ENCODE peak calls at places on chromosome 15, in eight cellular contexts. O is CD8-positive, alpha-beta memory T cell; A is body of pancreas; Q is right cardiac atrium; P is HepG2; G is ovary; T is brain microvascular endothelial cell; V is adrenal gland. M is an unnamed sample.
A peak's percentile ranks its signal among the peaks of the same experiment; 100 is the strongest.

GRCh38 chr15:96358006-96358794 is 27.7 kb downstream of the NR2F2 start:
- DNase-seq in O (no peak), A (no peak), Q (peak; percentile 63), P (no peak), G (no peak), T (no peak), V (no peak), M (peak; percentile 82)

GRCh38 chr15:70096215-70096974 is 1.3 kb downstream of the TLE3 start:
- DNase-seq in O (peak; percentile 29), A (peak; percentile 36), Q (peak; percentile 79), P (no peak), G (peak; percentile 68), T (peak; percentile 25), V (peak; percentile 52), M (peak; percentile 96)

GRCh38 chr15:93252780-93253179 is 163.8 kb upstream of the RGMA start:
- DNase-seq in O (no peak), A (no peak), Q (no peak), P (no peak), G (no peak), T (no peak), V (no peak), M (no peak)

GRCh38 chr15:49238342-49238741 is 68.3 kb downstream of the GALK2 start:
- DNase-seq in O (no peak), A (peak; percentile 28), Q (no peak), P (no peak), G (no peak), T (no peak), V (peak; percentile 51), M (no peak)

GRCh38 chr15:95669146-95669922 is 661.2 kb upstream of the NR2F2 start:
- DNase-seq in O (no peak), A (no peak), Q (no peak), P (no peak), G (peak; percentile 43), T (no peak), V (no peak), M (no peak)

GRCh38 chr15:58515807-58516206 is 84.0 kb downstream of the LIPC start:
- DNase-seq in O (no peak), A (peak; percentile 28), Q (no peak), P (no peak), G (no peak), T (no peak), V (no peak), M (no peak)

GRCh38 chr15:98653686-98654085 is 5.3 kb downstream of the IGF1R start:
- DNase-seq in O (no peak), A (no peak), Q (no peak), P (no peak), G (no peak), T (no peak), V (no peak), M (no peak)

GRCh38 chr15:27589260-27589659 is 509.9 kb downstream of the OCA2 start:
- DNase-seq in O (no peak), A (peak; percentile 54), Q (no peak), P (no peak), G (no peak), T (no peak), V (no peak), M (no peak)

GRCh38 chr15:77096131-77096530 is 25.2 kb upstream of the TSPAN3 start:
- DNase-seq in O (no peak), A (no peak), Q (no peak), P (no peak), G (no peak), T (no peak), V (no peak), M (peak; percentile 51)

GRCh38 chr15:68380456-68380855 is 51.5 kb downstream of the ITGA11 start:
- DNase-seq in O (no peak), A (no peak), Q (no peak), P (no peak), G (no peak), T (no peak), V (peak; percentile 12), M (no peak)

DNA sequence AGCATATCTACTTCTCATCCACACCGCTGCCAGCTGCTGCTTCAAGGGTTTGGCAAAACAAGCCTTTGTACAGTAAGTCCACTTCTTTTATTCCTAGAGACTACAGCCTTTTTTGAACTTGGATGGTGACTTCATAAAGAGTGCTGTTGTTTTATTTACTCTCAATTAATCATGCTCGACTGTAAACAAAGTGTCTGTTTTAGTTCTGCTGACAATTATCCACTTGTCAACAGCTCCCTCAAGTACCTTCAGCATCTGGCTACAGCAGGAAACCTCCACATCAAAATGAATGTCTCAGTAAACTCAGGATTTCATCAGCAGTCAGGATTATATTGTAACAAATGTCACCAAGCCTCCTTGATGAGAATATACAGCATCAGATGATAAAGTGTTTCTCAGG is 12.2 kb upstream of the FOXB1 start:
- DNase-seq in O (no peak), A (no peak), Q (no peak), P (no peak), G (no peak), T (no peak), V (no peak), M (peak; percentile 10)
- H3K27me3 ChIP-seq in O (peaks cover 41% of the 10 kb centered on the region), A (peaks cover 4% of the 10 kb centered on the region), Q (peaks cover 17% of the 10 kb centered on the region), P (peaks cover 38% of the 10 kb centered on the region), G (no peaks in the 10 kb centered on the region), T (peaks cover 62% of the 10 kb centered on the region), V (peaks cover 59% of the 10 kb centered on the region), M (peaks cover 77% of the 10 kb centered on the region)

GRCh38 chr15:74305687-74306086 is 61.8 kb downstream of the CYP11A1 start:
- DNase-seq in O (no peak), A (no peak), Q (no peak), P (no peak), G (no peak), T (no peak), V (no peak), M (no peak)

GRCh38 chr15:74304459-74304858 is 63.0 kb downstream of the CYP11A1 start:
- DNase-seq in O (no peak), A (no peak), Q (no peak), P (no peak), G (no peak), T (no peak), V (no peak), M (no peak)

GRCh38 chr15:74302821-74303359 is 64.6 kb downstream of the CYP11A1 start:
- DNase-seq in O (no peak), A (peak; percentile 23), Q (no peak), P (peak; percentile 11), G (peak; percentile 55), T (no peak), V (no peak), M (peak; percentile 93)

GRCh38 chr15:74301583-74302374 is 65.7 kb downstream of the CCDC33 start:
- DNase-seq in O (no peak), A (no peak), Q (no peak), P (no peak), G (no peak), T (no peak), V (no peak), M (peak; percentile 37)

DNA sequence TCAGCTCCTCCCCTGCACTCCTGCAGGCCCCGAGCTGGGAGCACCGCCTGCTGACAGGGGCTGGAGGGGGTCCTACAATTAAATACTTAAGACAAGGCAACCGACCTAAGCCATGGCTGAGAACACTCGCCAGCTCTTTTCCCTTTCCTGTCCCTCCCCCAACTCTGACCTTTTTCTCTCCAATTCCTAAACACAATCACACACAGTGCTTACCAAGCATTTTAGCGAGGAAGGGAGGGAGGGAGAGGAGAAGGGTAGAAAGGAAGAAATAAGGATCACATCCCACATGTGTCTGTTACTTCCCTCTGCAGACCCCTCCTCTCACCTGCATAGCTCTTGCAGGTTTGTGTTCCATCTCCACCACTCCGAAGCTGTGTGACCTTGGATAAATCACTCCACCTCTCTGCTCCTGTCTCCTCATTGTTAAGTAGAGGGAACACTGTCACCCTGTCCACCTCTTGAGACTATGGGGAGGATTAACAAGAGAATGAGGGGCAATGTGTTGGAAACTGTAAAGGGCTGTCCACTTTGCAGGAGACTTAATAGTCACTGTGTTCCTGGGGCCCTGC is 63.6 kb downstream of the CYP11A1 start:
- DNase-seq in O (no peak), A (no peak), Q (no peak), P (no peak), G (no peak), T (no peak), V (no peak), M (no peak)
- H3K27me3 ChIP-seq in O (peaks cover 12% of the 10 kb centered on the region), A (no peaks in the 10 kb centered on the region), Q (no peaks in the 10 kb centered on the region), P (peaks cover 45% of the 10 kb centered on the region), G (no peaks in the 10 kb centered on the region), T (peaks cover 40% of the 10 kb centered on the region), V (peaks cover 5% of the 10 kb centered on the region), M (peaks cover 53% of the 10 kb centered on the region)

GRCh38 chr15:85925649-85926237 is 131.0 kb upstream of the KLHL25 start:
- DNase-seq in O (no peak), A (no peak), Q (no peak), P (no peak), G (no peak), T (no peak), V (no peak), M (no peak)

GRCh38 chr15:85926834-85927233 is 132.1 kb upstream of the KLHL25 start:
- DNase-seq in O (no peak), A (no peak), Q (no peak), P (no peak), G (no peak), T (no peak), V (no peak), M (no peak)

GRCh38 chr15:85924088-85924487 is 129.4 kb upstream of the KLHL25 start:
- DNase-seq in O (no peak), A (no peak), Q (no peak), P (no peak), G (no peak), T (no peak), V (no peak), M (no peak)

DNA sequence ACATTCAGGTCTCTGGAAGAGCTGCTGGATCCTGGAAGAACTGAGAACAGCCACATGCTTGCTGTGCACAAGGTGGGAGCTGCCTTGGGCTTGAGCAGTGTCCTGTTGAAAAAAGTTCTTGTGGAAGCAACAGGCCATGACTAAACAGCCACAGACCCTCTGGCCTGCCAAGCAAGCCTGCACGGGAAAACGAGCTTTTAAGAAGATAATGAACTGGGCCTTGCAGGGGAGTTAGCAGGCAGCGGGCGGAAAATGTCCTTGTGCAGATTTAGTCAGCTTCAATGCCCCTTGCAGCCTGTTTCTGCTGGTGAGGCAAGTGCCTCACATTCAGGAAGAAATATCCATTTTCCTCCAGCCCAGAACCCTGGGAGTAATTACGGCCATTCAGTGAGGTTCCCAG is 126.2 kb upstream of the KLHL25 start:
- DNase-seq in O (no peak), A (no peak), Q (no peak), P (no peak), G (no peak), T (no peak), V (no peak), M (no peak)
- H3K27me3 ChIP-seq in O (no peaks in the 10 kb centered on the region), A (no peaks in the 10 kb centered on the region), Q (peaks cover 2% of the 10 kb centered on the region), P (no peaks in the 10 kb centered on the region), G (no peaks in the 10 kb centered on the region), T (no peaks in the 10 kb centered on the region), V (no peaks in the 10 kb centered on the region), M (no peaks in the 10 kb centered on the region)

GRCh38 chr15:62430552-62430951 is 265.5 kb upstream of the C2CD4B start:
- DNase-seq in O (no peak), A (no peak), Q (no peak), P (no peak), G (no peak), T (no peak), V (no peak), M (no peak)

GRCh38 chr15:62428259-62428658 is 263.2 kb upstream of the C2CD4B start:
- DNase-seq in O (no peak), A (no peak), Q (no peak), P (no peak), G (no peak), T (no peak), V (no peak), M (no peak)

GRCh38 chr15:62426387-62426956 is 261.4 kb upstream of the C2CD4B start:
- DNase-seq in O (no peak), A (no peak), Q (peak; percentile 41), P (peak; percentile 18), G (no peak), T (no peak), V (no peak), M (peak; percentile 85)

GRCh38 chr15:62430056-62430455 is 265.0 kb upstream of the C2CD4B start:
- DNase-seq in O (no peak), A (no peak), Q (no peak), P (peak; percentile 51), G (no peak), T (no peak), V (no peak), M (no peak)

GRCh38 chr15:62428851-62429250 is 263.8 kb upstream of the C2CD4B start:
- DNase-seq in O (no peak), A (no peak), Q (peak; percentile 71), P (no peak), G (no peak), T (no peak), V (no peak), M (no peak)
- H3K27me3 ChIP-seq in O (no peaks in the 10 kb centered on the region), A (no peaks in the 10 kb centered on the region), Q (no peaks in the 10 kb centered on the region), P (no peaks in the 10 kb centered on the region), G (no peaks in the 10 kb centered on the region), T (no peaks in the 10 kb centered on the region), V (no peaks in the 10 kb centered on the region), M (no peaks in the 10 kb centered on the region)